ENCODE peak calls at places on chromosomes 6 and 20, in seven cellular contexts. One of them, this sample, is unnamed.

GRCh38 chr6:37381579-37381978 is 27.8 kb downstream of the RNF8 start:
- DNase-seq in fibroblast of the aortic adventitia: peak
- DNase-seq in dorsolateral prefrontal cortex: no peak
- DNase-seq in mucosa of descending colon: peak
- DNase-seq in fibroblast of pulmonary artery: peak
- DNase-seq in ovary: no peak
- DNase-seq in transverse colon: peak
- DNase-seq in this sample: peak

GRCh38 chr20:10433014-10433622 is 904 bp downstream of the MKKS start:
- DNase-seq in fibroblast of pulmonary artery: no peak
- DNase-seq in dorsolateral prefrontal cortex: no peak
- DNase-seq in mucosa of descending colon: peak
- DNase-seq in fibroblast of the aortic adventitia: no peak
- DNase-seq in transverse colon: no peak
- DNase-seq in ovary: no peak
- DNase-seq in this sample: no peak

GRCh38 chr6:136523196-136523595 is 27.0 kb downstream of the MAP7 start:
- DNase-seq in ovary: no peak
- DNase-seq in mucosa of descending colon: no peak
- DNase-seq in transverse colon: no peak
- DNase-seq in dorsolateral prefrontal cortex: no peak
- DNase-seq in fibroblast of pulmonary artery: no peak
- DNase-seq in fibroblast of the aortic adventitia: no peak
- DNase-seq in this sample: no peak

GRCh38 chr6:69647726-69648125 is 149.1 kb downstream of the LMBRD1 start:
- DNase-seq in fibroblast of the aortic adventitia: no peak
- DNase-seq in transverse colon: no peak
- DNase-seq in dorsolateral prefrontal cortex: no peak
- DNase-seq in mucosa of descending colon: no peak
- DNase-seq in fibroblast of pulmonary artery: no peak
- DNase-seq in ovary: no peak
- DNase-seq in this sample: no peak

GRCh38 chr6:49457771-49458170 is 5.3 kb downstream of the MMUT start:
- DNase-seq in dorsolateral prefrontal cortex: no peak
- DNase-seq in mucosa of descending colon: no peak
- DNase-seq in transverse colon: no peak
- DNase-seq in fibroblast of pulmonary artery: no peak
- DNase-seq in ovary: no peak
- DNase-seq in fibroblast of the aortic adventitia: no peak
- DNase-seq in this sample: no peak

GRCh38 chr6:17032595-17033591 is 69.0 kb upstream of the STMND1 start:
- DNase-seq in fibroblast of pulmonary artery: peak
- DNase-seq in transverse colon: peak
- DNase-seq in fibroblast of the aortic adventitia: peak
- DNase-seq in dorsolateral prefrontal cortex: peak
- DNase-seq in ovary: peak
- DNase-seq in mucosa of descending colon: peak
- DNase-seq in this sample: no peak

GRCh38 chr20:19975901-19976300 is 41.3 kb upstream of the NAA20 start:
- DNase-seq in fibroblast of the aortic adventitia: peak
- DNase-seq in fibroblast of pulmonary artery: peak
- DNase-seq in dorsolateral prefrontal cortex: no peak
- DNase-seq in ovary: no peak
- DNase-seq in transverse colon: no peak
- DNase-seq in mucosa of descending colon: no peak
- DNase-seq in this sample: no peak

GRCh38 chr6:35148167-35148741 is 7.1 kb upstream of the TCP11 start:
- DNase-seq in dorsolateral prefrontal cortex: no peak
- DNase-seq in ovary: no peak
- DNase-seq in fibroblast of the aortic adventitia: peak
- DNase-seq in transverse colon: no peak
- DNase-seq in fibroblast of pulmonary artery: peak
- DNase-seq in mucosa of descending colon: no peak
- DNase-seq in this sample: peak

GRCh38 chr6:92840246-92840930 is 579.0 kb downstream of the EPHA7 start:
- DNase-seq in transverse colon: no peak
- DNase-seq in dorsolateral prefrontal cortex: no peak
- DNase-seq in ovary: no peak
- DNase-seq in mucosa of descending colon: no peak
- DNase-seq in fibroblast of pulmonary artery: no peak
- DNase-seq in fibroblast of the aortic adventitia: no peak
- DNase-seq in this sample: no peak

GRCh38 chr20:19964289-19965263 is 52.6 kb upstream of the NAA20 start:
- DNase-seq in mucosa of descending colon: peak
- DNase-seq in fibroblast of the aortic adventitia: peak
- DNase-seq in fibroblast of pulmonary artery: peak
- DNase-seq in transverse colon: peak
- DNase-seq in ovary: peak
- DNase-seq in dorsolateral prefrontal cortex: no peak
- DNase-seq in this sample: no peak

GRCh38 chr20:13221673-13222318 is 722 bp downstream of the ISM1 start:
- DNase-seq in fibroblast of the aortic adventitia: peak
- DNase-seq in transverse colon: peak
- DNase-seq in fibroblast of pulmonary artery: peak
- DNase-seq in dorsolateral prefrontal cortex: peak
- DNase-seq in ovary: no peak
- DNase-seq in mucosa of descending colon: peak
- DNase-seq in this sample: peak

GRCh38 chr6:30626484-30627366 is at the start of gene ATAT1:
- DNase-seq in ovary: peak
- DNase-seq in fibroblast of the aortic adventitia: peak
- DNase-seq in fibroblast of pulmonary artery: peak
- DNase-seq in dorsolateral prefrontal cortex: peak
- DNase-seq in transverse colon: peak
- DNase-seq in mucosa of descending colon: peak
- DNase-seq in this sample: peak

GRCh38 chr6:11486051-11486450 is 51.5 kb upstream of the TMEM170B start:
- DNase-seq in mucosa of descending colon: no peak
- DNase-seq in dorsolateral prefrontal cortex: no peak
- DNase-seq in fibroblast of pulmonary artery: no peak
- DNase-seq in fibroblast of the aortic adventitia: no peak
- DNase-seq in ovary: no peak
- DNase-seq in transverse colon: no peak
- DNase-seq in this sample: no peak

GRCh38 chr6:1015819-1016218 is 296.1 kb upstream of the FOXQ1 start:
- DNase-seq in fibroblast of the aortic adventitia: no peak
- DNase-seq in dorsolateral prefrontal cortex: no peak
- DNase-seq in fibroblast of pulmonary artery: no peak
- DNase-seq in mucosa of descending colon: no peak
- DNase-seq in transverse colon: no peak
- DNase-seq in ovary: no peak
- DNase-seq in this sample: no peak

GRCh38 chr6:15594512-15595241 is 68.2 kb downstream of the DTNBP1 start:
- DNase-seq in fibroblast of pulmonary artery: no peak
- DNase-seq in transverse colon: no peak
- DNase-seq in dorsolateral prefrontal cortex: no peak
- DNase-seq in mucosa of descending colon: no peak
- DNase-seq in ovary: no peak
- DNase-seq in fibroblast of the aortic adventitia: no peak
- DNase-seq in this sample: no peak
- TF ChIP-seq CTCF in fibroblast of pulmonary artery: no peak
- TF ChIP-seq CTCF in transverse colon: no peak
- TF ChIP-seq CTCF in dorsolateral prefrontal cortex: no peak
- TF ChIP-seq CTCF in mucosa of descending colon: no peak
- TF ChIP-seq CTCF in ovary: no peak
- TF ChIP-seq CTCF in fibroblast of the aortic adventitia: no peak
- TF ChIP-seq CTCF in this sample: no peak

GRCh38 chr20:61370841-61371303 is 118.8 kb downstream of the CDH4 start:
- DNase-seq in transverse colon: no peak
- DNase-seq in mucosa of descending colon: no peak
- DNase-seq in dorsolateral prefrontal cortex: peak
- DNase-seq in fibroblast of the aortic adventitia: no peak
- DNase-seq in fibroblast of pulmonary artery: no peak
- DNase-seq in ovary: no peak
- DNase-seq in this sample: no peak

GRCh38 chr20:61373055-61373399 is 121.0 kb downstream of the CDH4 start:
- DNase-seq in fibroblast of the aortic adventitia: no peak
- DNase-seq in mucosa of descending colon: no peak
- DNase-seq in fibroblast of pulmonary artery: no peak
- DNase-seq in transverse colon: no peak
- DNase-seq in ovary: no peak
- DNase-seq in dorsolateral prefrontal cortex: no peak
- DNase-seq in this sample: no peak

GRCh38 chr20:61371501-61372150 is 119.6 kb downstream of the CDH4 start:
- DNase-seq in transverse colon: no peak
- DNase-seq in dorsolateral prefrontal cortex: no peak
- DNase-seq in ovary: no peak
- DNase-seq in mucosa of descending colon: no peak
- DNase-seq in fibroblast of pulmonary artery: no peak
- DNase-seq in fibroblast of the aortic adventitia: no peak
- DNase-seq in this sample: no peak

GRCh38 chr20:61372151-61373054 is 120.3 kb downstream of the CDH4 start:
- DNase-seq in fibroblast of the aortic adventitia: no peak
- DNase-seq in fibroblast of pulmonary artery: no peak
- DNase-seq in ovary: no peak
- DNase-seq in mucosa of descending colon: no peak
- DNase-seq in transverse colon: no peak
- DNase-seq in dorsolateral prefrontal cortex: no peak
- DNase-seq in this sample: no peak

GRCh38 chr20:61369731-61370520 is 117.9 kb downstream of the CDH4 start:
- DNase-seq in fibroblast of the aortic adventitia: no peak
- DNase-seq in fibroblast of pulmonary artery: no peak
- DNase-seq in ovary: no peak
- DNase-seq in transverse colon: no peak
- DNase-seq in dorsolateral prefrontal cortex: no peak
- DNase-seq in mucosa of descending colon: no peak
- DNase-seq in this sample: no peak
- TF ChIP-seq CTCF in fibroblast of the aortic adventitia: no peak
- TF ChIP-seq CTCF in fibroblast of pulmonary artery: no peak
- TF ChIP-seq CTCF in ovary: no peak
- TF ChIP-seq CTCF in transverse colon: no peak
- TF ChIP-seq CTCF in dorsolateral prefrontal cortex: no peak
- TF ChIP-seq CTCF in mucosa of descending colon: no peak
- TF ChIP-seq CTCF in this sample: no peak

GRCh38 chr6:6509304-6509703 is 79.2 kb upstream of the LY86 start:
- DNase-seq in transverse colon: no peak
- DNase-seq in ovary: no peak
- DNase-seq in fibroblast of the aortic adventitia: no peak
- DNase-seq in dorsolateral prefrontal cortex: no peak
- DNase-seq in mucosa of descending colon: no peak
- DNase-seq in fibroblast of pulmonary artery: no peak
- DNase-seq in this sample: no peak

GRCh38 chr6:6503186-6503585 is 85.3 kb upstream of the LY86 start:
- DNase-seq in transverse colon: no peak
- DNase-seq in fibroblast of pulmonary artery: no peak
- DNase-seq in fibroblast of the aortic adventitia: no peak
- DNase-seq in dorsolateral prefrontal cortex: no peak
- DNase-seq in mucosa of descending colon: no peak
- DNase-seq in ovary: no peak
- DNase-seq in this sample: no peak

GRCh38 chr6:6508603-6509002 is 79.9 kb upstream of the LY86 start:
- DNase-seq in fibroblast of the aortic adventitia: no peak
- DNase-seq in fibroblast of pulmonary artery: no peak
- DNase-seq in mucosa of descending colon: no peak
- DNase-seq in dorsolateral prefrontal cortex: no peak
- DNase-seq in ovary: no peak
- DNase-seq in transverse colon: no peak
- DNase-seq in this sample: no peak

DNA sequence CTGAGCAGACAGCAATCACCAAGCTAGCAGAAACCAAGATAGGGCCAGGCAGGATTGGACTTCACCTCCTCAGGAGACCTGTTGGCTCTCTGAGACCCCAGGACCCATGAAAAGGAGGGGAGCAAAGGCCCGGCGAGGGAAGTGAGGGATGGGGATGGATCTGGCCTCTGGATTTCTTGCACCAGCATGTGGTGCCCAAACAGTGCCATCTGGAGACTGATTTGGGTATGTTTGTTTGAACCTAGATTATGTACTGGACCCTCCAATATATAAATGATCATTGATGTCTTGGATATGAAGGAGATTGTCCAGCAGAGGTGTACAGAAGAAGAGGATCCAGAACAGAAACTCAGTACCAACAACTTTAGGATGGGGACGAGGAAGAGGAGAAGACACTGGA is 83.4 kb upstream of the LY86 start:
- DNase-seq in fibroblast of pulmonary artery: no peak
- DNase-seq in transverse colon: no peak
- DNase-seq in dorsolateral prefrontal cortex: no peak
- DNase-seq in fibroblast of the aortic adventitia: no peak
- DNase-seq in ovary: no peak
- DNase-seq in mucosa of descending colon: no peak
- DNase-seq in this sample: no peak
- TF ChIP-seq CTCF in fibroblast of pulmonary artery: no peak
- TF ChIP-seq CTCF in transverse colon: no peak
- TF ChIP-seq CTCF in dorsolateral prefrontal cortex: no peak
- TF ChIP-seq CTCF in fibroblast of the aortic adventitia: no peak
- TF ChIP-seq CTCF in ovary: no peak
- TF ChIP-seq CTCF in mucosa of descending colon: no peak
- TF ChIP-seq CTCF in this sample: no peak

DNA sequence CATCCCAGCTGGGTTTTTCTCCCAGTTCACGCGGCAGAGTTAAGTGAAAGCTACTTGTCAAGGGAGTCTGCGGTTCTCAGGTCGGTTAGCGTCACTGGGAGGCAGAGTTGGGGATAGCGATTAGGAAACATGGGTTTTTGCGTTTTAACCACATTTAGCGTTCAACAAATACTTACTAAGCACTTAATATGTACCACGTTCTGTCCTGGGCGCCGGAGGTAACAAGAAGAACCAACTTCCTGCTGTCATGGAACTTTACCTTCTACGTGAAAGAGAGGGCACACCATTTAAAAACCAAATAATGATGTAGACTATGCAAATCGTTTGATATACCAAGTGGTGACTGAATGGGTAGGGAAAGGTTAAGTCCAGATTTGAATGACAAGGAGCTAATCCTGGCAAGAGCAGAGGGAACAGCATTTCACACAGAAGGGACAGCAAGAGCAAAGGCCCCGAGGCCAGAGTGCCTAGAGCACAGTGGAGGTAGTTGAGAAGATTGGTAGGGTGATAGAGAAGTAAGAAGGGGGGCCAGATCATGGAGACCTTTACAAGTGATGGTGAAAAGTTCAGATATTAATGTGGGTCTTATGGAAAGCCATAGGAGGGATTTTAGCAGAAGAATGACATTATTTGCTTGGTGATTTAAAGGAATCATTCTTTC is 740 bp downstream of the RIOK1 start:
- DNase-seq in mucosa of descending colon: no peak
- DNase-seq in dorsolateral prefrontal cortex: no peak
- DNase-seq in fibroblast of pulmonary artery: no peak
- DNase-seq in transverse colon: no peak
- DNase-seq in fibroblast of the aortic adventitia: no peak
- DNase-seq in ovary: no peak
- DNase-seq in this sample: no peak
- TF ChIP-seq CTCF in mucosa of descending colon: no peak
- TF ChIP-seq CTCF in dorsolateral prefrontal cortex: no peak
- TF ChIP-seq CTCF in fibroblast of pulmonary artery: no peak
- TF ChIP-seq CTCF in transverse colon: no peak
- TF ChIP-seq CTCF in fibroblast of the aortic adventitia: peak
- TF ChIP-seq CTCF in ovary: no peak
- TF ChIP-seq CTCF in this sample: no peak

This sample was measured in endothelial cell.